ENCODE peak calls at places on chromosome 1, in five cellular contexts. P is H9, D is IMR-90, Y is neuronal stem cell, Z is H1. F is an unnamed sample.
A peak's percentile ranks its signal among the peaks of the same experiment; 100 is the strongest.

GRCh38 chr1:163410073-163410522 is 88.3 kb downstream of the NUF2 start:
- DNase-seq in P (peak; percentile 65), Y (peak; percentile 86), D (peak; percentile 56), Z (peak; percentile 65), F (peak; percentile 56)

GRCh38 chr1:165960881-165961280 is 133.5 kb downstream of the UCK2 start:
- DNase-seq in P (no peak), Y (no peak), D (no peak), Z (no peak), F (no peak)

GRCh38 chr1:109547412-109548320 is 749 bp upstream of the GNAI3 start:
- DNase-seq in Z (no peak), P (no peak), Y (no peak), D (peak; percentile 26), F (peak; percentile 41)

GRCh38 chr1:201088395-201088794 is 23.8 kb downstream of the CACNA1S start:
- DNase-seq in Y (no peak), D (no peak), P (no peak), Z (no peak), F (no peak)

GRCh38 chr1:95041491-95042165 is 31.1 kb downstream of the ALG14 start:
- DNase-seq in Z (no peak), P (no peak), D (peak; percentile 92), Y (peak; percentile 40), F (peak; percentile 89)

GRCh38 chr1:34982820-34983376 is 2.2 kb downstream of the TMEM35B start:
- DNase-seq in Y (no peak), D (no peak), P (no peak), Z (no peak), F (peak; percentile 13)

GRCh38 chr1:64903593-64903992 is 62.8 kb downstream of the JAK1 start:
- DNase-seq in Y (no peak), P (no peak), D (no peak), Z (no peak), F (no peak)

GRCh38 chr1:209937996-209938959 is at the start of gene SYT14:
- DNase-seq in P (peak; percentile 84), Z (peak; percentile 31), D (peak; percentile 25), Y (peak; percentile 80), F (peak; percentile 38)

GRCh38 chr1:158043232-158043631 is 49.8 kb downstream of the KIRREL1 start:
- DNase-seq in Z (no peak), D (no peak), Y (peak; percentile 76), P (no peak), F (no peak)

GRCh38 chr1:62676606-62677356 is 11.4 kb downstream of the DOCK7 start:
- DNase-seq in D (peak; percentile 66), Z (no peak), P (no peak), Y (no peak), F (peak; percentile 19)

GRCh38 chr1:29251164-29252130 is 15.1 kb downstream of the PTPRU start:
- DNase-seq in Y (no peak), P (no peak), D (no peak), Z (no peak), F (no peak)

GRCh38 chr1:11858968-11859871 is 475 bp upstream of the NPPB start:
- DNase-seq in Z (no peak), D (peak; percentile 49), P (peak; percentile 85), Y (peak; percentile 80), F (peak; percentile 62)

GRCh38 chr1:11858158-11858557 is 587 bp downstream of the NPPB start:
- DNase-seq in P (no peak), Z (no peak), Y (no peak), D (no peak), F (no peak)

GRCh38 chr1:11860083-11860482 is 1.3 kb upstream of the NPPB start:
- DNase-seq in P (no peak), D (no peak), Z (no peak), Y (no peak), F (no peak)

GRCh38 chr1:11857164-11857853 is 1.4 kb downstream of the NPPB start:
- DNase-seq in D (no peak), P (no peak), Y (no peak), Z (no peak), F (no peak)

DNA sequence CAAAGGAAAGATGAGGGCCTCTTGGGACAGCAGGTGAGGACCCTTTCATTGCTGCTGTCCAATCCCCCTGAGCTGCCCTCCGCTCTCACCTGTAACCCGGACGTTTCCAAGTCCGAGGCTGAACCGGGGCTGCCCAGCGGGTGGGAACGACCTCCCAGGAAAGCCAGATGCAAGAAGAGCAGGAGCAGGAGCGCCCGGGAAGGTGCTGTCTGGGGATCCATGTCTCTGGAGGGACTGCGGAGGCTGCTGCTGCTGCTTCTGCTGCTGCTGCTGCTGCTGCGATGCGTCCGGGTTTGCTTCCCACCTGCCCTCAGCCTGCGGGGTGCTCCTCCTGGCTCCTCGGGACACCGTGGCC is at the start of gene NPPB:
- DNase-seq in P (no peak), Y (no peak), D (no peak), Z (no peak), F (no peak)
- H4K91ac ChIP-seq in P (no peak within 1 kb of the TSS), Y (no peak within 1 kb of the TSS), D (no peak within 1 kb of the TSS), Z (no peak within 1 kb of the TSS), F (no peak within 1 kb of the TSS)

GRCh38 chr1:183203094-183203493 is 17.0 kb downstream of the LAMC2 start:
- DNase-seq in Y (no peak), Z (no peak), P (no peak), D (no peak), F (no peak)

GRCh38 chr1:183206538-183207117 is 20.6 kb downstream of the LAMC2 start:
- DNase-seq in Z (no peak), D (no peak), Y (no peak), P (no peak), F (no peak)

GRCh38 chr1:183209533-183210158 is 23.6 kb downstream of the LAMC2 start:
- DNase-seq in Y (no peak), D (peak; percentile 92), Z (no peak), P (no peak), F (peak; percentile 87)

GRCh38 chr1:183200451-183200850 is 14.4 kb downstream of the LAMC2 start:
- DNase-seq in D (no peak), Y (no peak), P (no peak), Z (no peak), F (no peak)

GRCh38 chr1:183205196-183205781 is 19.2 kb downstream of the LAMC2 start:
- DNase-seq in Y (no peak), P (no peak), D (peak; percentile 89), Z (no peak), F (no peak)
- H3K4me1 ChIP-seq in Y (peaks cover 4% of the 10 kb centered on the region), P (no peaks in the 10 kb centered on the region), D (peaks cover 4% of the 10 kb centered on the region), Z (no peaks in the 10 kb centered on the region), F (no peaks in the 10 kb centered on the region)

DNA sequence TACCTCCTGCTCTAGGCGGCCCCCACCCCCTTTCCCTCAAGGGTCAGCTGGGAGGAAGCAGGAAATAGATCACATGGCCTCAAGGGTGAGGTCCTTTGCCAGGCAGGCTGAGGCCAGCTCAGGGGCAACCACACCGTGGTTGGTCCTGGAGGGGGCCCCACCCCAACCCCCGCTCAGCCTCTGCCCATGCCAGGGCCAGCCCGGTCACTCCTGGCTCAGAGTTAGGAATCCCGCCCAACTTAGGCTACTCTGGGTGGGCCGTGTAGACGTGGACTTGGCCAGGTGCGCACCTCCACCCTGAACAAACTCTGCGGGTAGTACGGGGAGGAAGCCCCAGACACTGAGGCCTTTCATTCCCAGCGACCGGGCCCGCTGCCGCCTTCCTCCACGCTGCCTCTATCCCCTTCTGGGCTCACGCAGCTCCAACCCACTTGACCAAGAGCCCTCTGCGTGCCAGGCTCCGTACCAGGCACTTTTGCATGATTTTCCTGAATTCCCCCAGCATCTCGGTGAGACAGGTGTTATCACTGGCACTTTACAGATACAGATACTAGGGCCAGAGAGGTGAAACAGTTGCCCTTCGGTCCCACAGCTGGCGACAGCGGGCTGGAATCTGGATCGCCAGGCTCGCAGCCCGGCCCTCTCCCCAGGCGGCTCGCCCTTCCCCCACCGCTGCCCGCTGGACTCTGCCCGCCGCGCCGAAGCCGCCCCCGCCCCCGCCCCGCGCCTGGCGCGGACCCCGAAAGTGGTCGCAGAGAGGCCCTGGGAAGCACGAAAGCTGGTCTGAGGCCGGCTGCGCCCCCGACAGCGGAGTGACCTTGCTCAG is 771 bp downstream of the GALE start:
- DNase-seq in D (peak; percentile 56), P (peak; percentile 89), Y (peak; percentile 47), Z (no peak), F (peak; percentile 85)
- H4K91ac ChIP-seq in D (peak overlapping the region; percentile 87), P (no peak overlapping the region), Y (no peak overlapping the region), Z (peak overlapping the region; percentile 79), F (peak overlapping the region; percentile 98)

DNA sequence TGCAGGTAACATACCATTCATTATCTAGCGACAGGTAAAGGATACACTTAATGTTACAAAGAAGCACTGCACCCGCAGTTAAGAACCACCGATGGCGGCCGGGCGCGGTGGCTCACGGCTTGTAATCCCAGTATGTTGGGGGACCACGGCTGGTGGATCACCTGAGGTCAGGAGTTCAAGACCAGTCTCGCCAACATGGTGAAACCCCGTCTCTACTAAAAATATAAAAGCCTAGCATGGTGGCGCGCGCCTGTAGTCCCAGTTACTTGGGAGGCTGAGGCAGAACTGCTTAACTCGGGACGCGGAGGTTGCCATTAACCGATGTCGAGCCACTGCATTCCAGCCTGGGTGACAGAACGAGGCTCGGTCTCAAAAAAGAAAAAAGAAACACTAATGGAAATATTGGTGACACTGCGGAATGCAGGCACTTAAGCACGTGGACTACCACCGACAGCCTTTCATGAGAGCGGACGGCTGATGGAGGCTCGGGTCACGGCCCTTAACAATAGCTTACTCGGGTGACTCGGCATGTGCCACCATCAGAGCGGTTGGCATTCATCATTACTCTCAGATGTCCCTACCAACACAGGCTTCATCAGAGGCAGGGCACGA is 542 bp downstream of the GAS5 start:
- DNase-seq in Y (no peak), D (no peak), Z (no peak), P (peak; percentile 29), F (no peak)
- H3K4me1 ChIP-seq in Y (peaks cover 4% of the 10 kb centered on the region), D (no peaks in the 10 kb centered on the region), Z (peaks cover 2% of the 10 kb centered on the region), P (no peaks in the 10 kb centered on the region), F (no peaks in the 10 kb centered on the region)

GRCh38 chr1:232591344-232591743 is 38.6 kb downstream of the SIPA1L2 start:
- DNase-seq in Y (no peak), P (no peak), D (no peak), Z (no peak), F (no peak)

GRCh38 chr1:232587141-232588008 is 42.6 kb downstream of the SIPA1L2 start:
- DNase-seq in Y (no peak), D (no peak), Z (no peak), P (no peak), F (no peak)

GRCh38 chr1:232589809-232590741 is 39.9 kb downstream of the SIPA1L2 start:
- DNase-seq in D (no peak), Z (no peak), Y (no peak), P (no peak), F (peak; percentile 84)

GRCh38 chr1:232589111-232589808 is 40.7 kb downstream of the SIPA1L2 start:
- DNase-seq in D (no peak), Z (no peak), P (no peak), Y (no peak), F (no peak)

DNA sequence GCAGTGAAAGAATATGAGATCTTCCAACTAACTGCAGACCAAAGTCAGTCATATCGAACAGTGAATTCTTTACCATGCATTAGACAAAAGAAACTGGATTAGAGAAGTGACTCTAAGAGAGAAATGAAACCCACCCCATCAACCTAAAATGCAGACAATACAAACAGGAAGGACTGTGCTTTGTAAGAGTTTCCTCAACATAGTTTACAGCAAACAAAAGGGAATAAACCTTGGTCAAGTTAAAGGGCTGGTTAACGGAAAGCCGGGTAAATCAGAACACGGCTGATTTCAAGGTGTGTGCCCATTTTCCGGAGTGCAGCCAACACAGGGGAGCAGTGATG is 39.2 kb downstream of the SIPA1L2 start:
- DNase-seq in D (no peak), Z (no peak), Y (no peak), P (no peak), F (no peak)
- H4K91ac ChIP-seq in D (no peak overlapping the region), Z (no peak overlapping the region), Y (no peak overlapping the region), P (no peak overlapping the region), F (no peak overlapping the region)

GRCh38 chr1:207822602-207823451 is 71.0 kb downstream of the CD46 start:
- DNase-seq in Z (no peak), D (peak; percentile 22), P (peak; percentile 73), Y (no peak), F (peak; percentile 43)
- H3K4me1 ChIP-seq in Z (no peaks in the 10 kb centered on the region), D (peaks cover 32% of the 10 kb centered on the region), P (no peaks in the 10 kb centered on the region), Y (peaks cover 4% of the 10 kb centered on the region), F (peaks cover 20% of the 10 kb centered on the region)